ENCODE peak calls at places on chromosome 1, in eight cellular contexts. One of them, this sample, is unnamed.

GRCh38 chr1:246724001-246724724 is at the start of gene SCCPDH:
- DNase-seq in activated T-cell treated with anti-CD3 and anti-CD28 coated beads for 24 hours: peak
- DNase-seq in stimulated activated CD4-positive, alpha-beta T cell treated with anti-CD3 and anti-CD28 coated beads, Interleukin-4, amount 100 ng/mL, for 48 hours: peak
- DNase-seq in iPS DF 19.7: no peak
- DNase-seq in memory B cell: peak
- DNase-seq in fibroblast of the aortic adventitia: peak
- DNase-seq in HFF-Myc: peak
- DNase-seq in ureter: peak
- DNase-seq in this sample: peak

GRCh38 chr1:162570718-162571117 is 9.2 kb downstream of the UAP1 start:
- DNase-seq in activated T-cell treated with anti-CD3 and anti-CD28 coated beads for 24 hours: no peak
- DNase-seq in stimulated activated CD4-positive, alpha-beta T cell treated with anti-CD3 and anti-CD28 coated beads, Interleukin-4, amount 100 ng/mL, for 48 hours: no peak
- DNase-seq in iPS DF 19.7: no peak
- DNase-seq in memory B cell: no peak
- DNase-seq in fibroblast of the aortic adventitia: no peak
- DNase-seq in HFF-Myc: no peak
- DNase-seq in ureter: no peak
- DNase-seq in this sample: no peak

GRCh38 chr1:226956942-226957713 is 17.0 kb downstream of the COQ8A start:
- DNase-seq in activated T-cell treated with anti-CD3 and anti-CD28 coated beads for 24 hours: no peak
- DNase-seq in stimulated activated CD4-positive, alpha-beta T cell treated with anti-CD3 and anti-CD28 coated beads, Interleukin-4, amount 100 ng/mL, for 48 hours: no peak
- DNase-seq in iPS DF 19.7: no peak
- DNase-seq in memory B cell: no peak
- DNase-seq in fibroblast of the aortic adventitia: no peak
- DNase-seq in HFF-Myc: no peak
- DNase-seq in ureter: no peak
- DNase-seq in this sample: no peak

GRCh38 chr1:53688703-53689102 is 50.3 kb downstream of the GLIS1 start:
- DNase-seq in activated T-cell treated with anti-CD3 and anti-CD28 coated beads for 24 hours: no peak
- DNase-seq in stimulated activated CD4-positive, alpha-beta T cell treated with anti-CD3 and anti-CD28 coated beads, Interleukin-4, amount 100 ng/mL, for 48 hours: no peak
- DNase-seq in iPS DF 19.7: no peak
- DNase-seq in memory B cell: no peak
- DNase-seq in fibroblast of the aortic adventitia: no peak
- DNase-seq in HFF-Myc: no peak
- DNase-seq in ureter: no peak
- DNase-seq in this sample: no peak

GRCh38 chr1:11320153-11320936 is 47.3 kb downstream of the UBIAD1 start:
- DNase-seq in activated T-cell treated with anti-CD3 and anti-CD28 coated beads for 24 hours: peak
- DNase-seq in stimulated activated CD4-positive, alpha-beta T cell treated with anti-CD3 and anti-CD28 coated beads, Interleukin-4, amount 100 ng/mL, for 48 hours: peak
- DNase-seq in iPS DF 19.7: no peak
- DNase-seq in memory B cell: peak
- DNase-seq in fibroblast of the aortic adventitia: no peak
- DNase-seq in HFF-Myc: no peak
- DNase-seq in ureter: no peak
- DNase-seq in this sample: no peak

GRCh38 chr1:3501856-3502665 is 47.6 kb downstream of the ARHGEF16 start:
- DNase-seq in activated T-cell treated with anti-CD3 and anti-CD28 coated beads for 24 hours: no peak
- DNase-seq in stimulated activated CD4-positive, alpha-beta T cell treated with anti-CD3 and anti-CD28 coated beads, Interleukin-4, amount 100 ng/mL, for 48 hours: no peak
- DNase-seq in iPS DF 19.7: peak
- DNase-seq in memory B cell: no peak
- DNase-seq in fibroblast of the aortic adventitia: peak
- DNase-seq in HFF-Myc: no peak
- DNase-seq in ureter: peak
- DNase-seq in this sample: no peak

GRCh38 chr1:220528049-220528678 is at the start of gene MARK1:
- DNase-seq in activated T-cell treated with anti-CD3 and anti-CD28 coated beads for 24 hours: no peak
- DNase-seq in stimulated activated CD4-positive, alpha-beta T cell treated with anti-CD3 and anti-CD28 coated beads, Interleukin-4, amount 100 ng/mL, for 48 hours: no peak
- DNase-seq in iPS DF 19.7: no peak
- DNase-seq in memory B cell: peak
- DNase-seq in fibroblast of the aortic adventitia: peak
- DNase-seq in HFF-Myc: no peak
- DNase-seq in ureter: peak
- DNase-seq in this sample: no peak

GRCh38 chr1:30064547-30064946 is 658.8 kb downstream of the MATN1 start:
- DNase-seq in activated T-cell treated with anti-CD3 and anti-CD28 coated beads for 24 hours: no peak
- DNase-seq in stimulated activated CD4-positive, alpha-beta T cell treated with anti-CD3 and anti-CD28 coated beads, Interleukin-4, amount 100 ng/mL, for 48 hours: no peak
- DNase-seq in iPS DF 19.7: no peak
- DNase-seq in memory B cell: no peak
- DNase-seq in fibroblast of the aortic adventitia: no peak
- DNase-seq in HFF-Myc: no peak
- DNase-seq in ureter: no peak
- DNase-seq in this sample: no peak

GRCh38 chr1:236536540-236536939 is 12.8 kb downstream of the LGALS8 start:
- DNase-seq in activated T-cell treated with anti-CD3 and anti-CD28 coated beads for 24 hours: no peak
- DNase-seq in stimulated activated CD4-positive, alpha-beta T cell treated with anti-CD3 and anti-CD28 coated beads, Interleukin-4, amount 100 ng/mL, for 48 hours: no peak
- DNase-seq in iPS DF 19.7: no peak
- DNase-seq in memory B cell: no peak
- DNase-seq in fibroblast of the aortic adventitia: no peak
- DNase-seq in HFF-Myc: no peak
- DNase-seq in ureter: no peak
- DNase-seq in this sample: no peak

GRCh38 chr1:101081496-101082282 is 56.1 kb upstream of the DPH5 start:
- DNase-seq in activated T-cell treated with anti-CD3 and anti-CD28 coated beads for 24 hours: peak
- DNase-seq in stimulated activated CD4-positive, alpha-beta T cell treated with anti-CD3 and anti-CD28 coated beads, Interleukin-4, amount 100 ng/mL, for 48 hours: peak
- DNase-seq in iPS DF 19.7: no peak
- DNase-seq in memory B cell: no peak
- DNase-seq in fibroblast of the aortic adventitia: no peak
- DNase-seq in HFF-Myc: no peak
- DNase-seq in ureter: no peak
- DNase-seq in this sample: no peak

GRCh38 chr1:98874828-98875227 is 129.8 kb downstream of the PLPPR5 start:
- DNase-seq in activated T-cell treated with anti-CD3 and anti-CD28 coated beads for 24 hours: no peak
- DNase-seq in stimulated activated CD4-positive, alpha-beta T cell treated with anti-CD3 and anti-CD28 coated beads, Interleukin-4, amount 100 ng/mL, for 48 hours: no peak
- DNase-seq in iPS DF 19.7: no peak
- DNase-seq in memory B cell: no peak
- DNase-seq in fibroblast of the aortic adventitia: no peak
- DNase-seq in HFF-Myc: no peak
- DNase-seq in ureter: no peak
- DNase-seq in this sample: no peak

GRCh38 chr1:226457307-226457712 is 49.4 kb upstream of the PARP1 start:
- DNase-seq in activated T-cell treated with anti-CD3 and anti-CD28 coated beads for 24 hours: peak
- DNase-seq in stimulated activated CD4-positive, alpha-beta T cell treated with anti-CD3 and anti-CD28 coated beads, Interleukin-4, amount 100 ng/mL, for 48 hours: peak
- DNase-seq in iPS DF 19.7: no peak
- DNase-seq in memory B cell: no peak
- DNase-seq in fibroblast of the aortic adventitia: no peak
- DNase-seq in HFF-Myc: no peak
- DNase-seq in ureter: no peak
- DNase-seq in this sample: no peak

This sample was measured in amniotic stem cell.